ENCODE peak calls at places on chromosomes 6 and 20, in ten cellular contexts. R is heart left ventricle, X is Panc1, S is OCI-LY7, B is AG04450, Y is endodermal cell, E is endothelial cell, K is BE2C, O is fibroblast of pulmonary artery, J is natural killer cell. N is an unnamed sample.
A peak's percentile ranks its signal among the peaks of the same experiment; 100 is the strongest.

GRCh38 chr6:36563237-36563927 is 16.1 kb upstream of the STK38 start:
- DNase-seq in J (no peak), R (no peak), E (no peak), X (no peak), S (no peak), O (peak; percentile 41), Y (peak; percentile 73), B (no peak), K (no peak), N (no peak)

GRCh38 chr6:28634758-28635546 is 109.3 kb downstream of the GPX5 start:
- DNase-seq in Y (peak; percentile 91), B (no peak), S (no peak), K (peak; percentile 72), O (peak; percentile 28), E (peak; percentile 47), J (no peak), X (no peak), R (no peak), N (peak; percentile 69)

GRCh38 chr6:109458774-109459531 is 3.4 kb upstream of the MICAL1 start:
- DNase-seq in K (no peak), O (no peak), X (no peak), E (no peak), Y (peak; percentile 58), J (peak; percentile 42), B (no peak), R (no peak), S (peak; percentile 60), N (no peak)

GRCh38 chr6:106476326-106477105 is 116.0 kb downstream of the CRYBG1 start:
- DNase-seq in X (no peak), O (peak; percentile 60), E (no peak), S (no peak), R (no peak), J (no peak), B (no peak), Y (no peak), K (no peak), N (no peak)

GRCh38 chr6:114437229-114437628 is 94.4 kb upstream of the HS3ST5 start:
- DNase-seq in X (no peak), R (no peak), E (no peak), Y (no peak), O (no peak), K (no peak), S (no peak), J (no peak), B (no peak), N (no peak)

GRCh38 chr6:85394853-85395538 is 54.9 kb upstream of the NT5E start:
- DNase-seq in Y (no peak), E (no peak), K (peak; percentile 34), J (no peak), O (peak; percentile 62), R (no peak), X (no peak), S (no peak), B (no peak), N (no peak)

GRCh38 chr6:141265748-141266647 is 866.7 kb upstream of the GJE1 start:
- DNase-seq in O (no peak), J (no peak), Y (no peak), K (no peak), R (no peak), S (no peak), X (no peak), B (no peak), E (no peak), N (no peak)

GRCh38 chr6:137117605-137118004 is 55.8 kb downstream of the IL22RA2 start:
- DNase-seq in X (no peak), J (no peak), S (no peak), E (no peak), R (no peak), O (no peak), Y (no peak), B (no peak), K (no peak), N (no peak)

GRCh38 chr20:31833130-31833930 is 12.1 kb downstream of the FOXS1 start:
- DNase-seq in O (peak; percentile 55), S (peak; percentile 62), E (peak; percentile 94), Y (peak; percentile 99), R (no peak), X (no peak), B (no peak), K (peak; percentile 82), J (peak; percentile 70), N (peak; percentile 100)

GRCh38 chr6:32081168-32081624 is 27.9 kb downstream of the TNXB start:
- DNase-seq in B (peak; percentile 55), K (no peak), R (peak; percentile 65), X (no peak), O (peak; percentile 91), S (no peak), J (no peak), Y (no peak), E (no peak), N (no peak)

GRCh38 chr6:56959938-56960337 is 5.0 kb downstream of the BEND6 start:
- DNase-seq in B (no peak), Y (no peak), K (no peak), S (no peak), J (no peak), R (no peak), X (peak; percentile 41), E (no peak), O (peak; percentile 52), N (no peak)

GRCh38 chr6:37131104-37131959 is 38.6 kb upstream of the PIM1 start:
- DNase-seq in R (peak; percentile 82), Y (no peak), K (peak; percentile 72), J (no peak), O (no peak), S (no peak), B (no peak), E (no peak), X (no peak), N (no peak)

GRCh38 chr6:38391909-38392614 is 247.7 kb downstream of the BTBD9 start:
- DNase-seq in K (no peak), E (no peak), S (no peak), Y (no peak), B (no peak), R (no peak), X (no peak), O (peak; percentile 17), J (no peak), N (no peak)

GRCh38 chr20:40471261-40471629 is 217.8 kb downstream of the MAFB start:
- DNase-seq in O (no peak), X (no peak), Y (peak; percentile 82), S (no peak), K (peak; percentile 14), J (no peak), B (no peak), E (peak; percentile 7), R (no peak), N (no peak)

GRCh38 chr6:132491303-132491702 is 21.6 kb downstream of the STX7 start:
- DNase-seq in S (peak; percentile 43), J (no peak), E (no peak), X (no peak), R (no peak), B (no peak), Y (no peak), O (peak; percentile 61), K (peak; percentile 23), N (no peak)

GRCh38 chr6:47414517-47415167 is 62.9 kb upstream of the CD2AP start:
- DNase-seq in Y (no peak), K (no peak), O (peak; percentile 36), R (no peak), B (no peak), X (peak; percentile 18), J (no peak), E (no peak), S (peak; percentile 60), N (no peak)

GRCh38 chr20:52426856-52427255 is 235.3 kb upstream of the ZFP64 start:
- DNase-seq in J (no peak), Y (no peak), O (no peak), B (no peak), R (no peak), K (no peak), S (no peak), X (no peak), E (no peak), N (no peak)

GRCh38 chr6:145761584-145761983 is 26.3 kb upstream of the EPM2A start:
- DNase-seq in X (no peak), B (no peak), J (no peak), S (peak; percentile 68), K (no peak), R (no peak), O (no peak), Y (no peak), E (no peak), N (no peak)
- TF ChIP-seq CTCF in X (peak; percentile 19), B (no peak), J (no peak), S (peak; percentile 79), K (no peak), R (peak; percentile 13), O (no peak), Y (peak; percentile 15), E (no peak), N (no peak)

DNA sequence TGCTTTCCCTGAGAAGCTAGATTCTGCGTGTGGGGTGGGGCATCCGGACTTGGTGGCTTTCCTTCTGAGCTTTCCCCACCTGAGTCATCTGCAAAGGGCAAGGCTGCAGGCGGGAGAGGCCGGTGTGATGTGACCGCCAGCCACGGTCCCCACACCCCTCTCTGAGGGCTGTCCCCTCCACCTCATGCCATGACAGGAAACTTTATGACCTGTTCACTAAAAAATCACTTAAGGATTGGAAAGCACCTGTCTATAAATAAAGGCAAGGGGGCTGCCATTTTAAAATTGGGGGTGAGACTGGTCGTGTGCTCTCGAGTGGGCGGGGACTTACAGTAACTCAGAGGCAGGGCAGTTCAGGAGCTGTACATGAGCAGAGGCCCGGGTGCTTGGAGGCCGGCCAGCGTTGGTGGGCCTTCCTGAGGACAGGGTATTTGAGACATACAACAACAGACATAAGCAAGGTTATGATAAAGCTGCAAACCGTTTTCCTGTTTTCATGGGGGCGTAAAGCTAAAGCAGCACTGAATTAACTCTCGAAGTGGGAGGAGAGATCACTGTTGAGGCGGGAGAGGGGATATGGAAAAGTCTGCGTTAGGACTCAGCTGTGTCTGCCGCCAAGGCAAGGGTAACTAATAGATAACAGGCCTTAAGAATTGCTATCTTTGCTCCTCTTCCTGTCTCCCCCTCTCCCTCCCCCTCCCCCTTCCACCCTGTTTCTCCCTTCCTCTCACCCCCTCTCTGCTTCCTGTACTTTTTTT is 16.1 kb upstream of the SERPINB1 start:
- DNase-seq in Y (no peak), X (no peak), E (peak; percentile 31), K (peak; percentile 39), O (peak; percentile 95), B (no peak), R (peak; percentile 60), J (peak; percentile 60), S (peak; percentile 70), N (no peak)
- TF ChIP-seq CTCF in Y (no peak), X (no peak), E (no peak), K (no peak), O (no peak), B (no peak), R (no peak), J (no peak), S (no peak), N (no peak)

GRCh38 chr6:126127662-126128061 is 141.3 kb downstream of the TRMT11 start:
- DNase-seq in Y (no peak), O (no peak), K (no peak), S (no peak), E (no peak), J (no peak), X (no peak), R (no peak), B (no peak), N (no peak)
- TF ChIP-seq CTCF in Y (peak; percentile 44), O (no peak), K (peak; percentile 35), S (peak; percentile 31), E (no peak), J (no peak), X (peak; percentile 32), R (no peak), B (no peak), N (no peak)

GRCh38 chr6:10414766-10415592 is at the start of gene TFAP2A:
- DNase-seq in Y (peak; percentile 89), K (no peak), E (no peak), X (no peak), J (no peak), S (no peak), B (no peak), O (peak; percentile 59), R (no peak), N (no peak)
- TF ChIP-seq CTCF in Y (peak; percentile 56), K (no peak), E (no peak), X (peak; percentile 77), J (no peak), S (no peak), B (peak; percentile 40), O (peak; percentile 38), R (no peak), N (no peak)